ENCODE peak calls at places on chromosome 9, in five cellular contexts. M, T, V, D and K are unnamed samples.

GRCh38 chr9:100473271-100474081 is 527 bp downstream of the TMEFF1 start:
- DNase-seq in M (peak), T (no peak), V (peak), D (peak), K (no peak)

GRCh38 chr9:114002271-114002985 is 75.7 kb downstream of the AMBP start:
- DNase-seq in M (no peak), T (no peak), V (no peak), D (no peak), K (no peak)

GRCh38 chr9:13013976-13014375 is 239.2 kb downstream of the LURAP1L start:
- DNase-seq in M (no peak), T (no peak), V (no peak), D (no peak), K (no peak)

GRCh38 chr9:22446950-22447606 is 454 bp downstream of the DMRTA1 start:
- DNase-seq in M (no peak), T (peak), V (no peak), D (peak), K (no peak)

GRCh38 chr9:98256632-98257218 is 1.3 kb upstream of the TBC1D2 start:
- DNase-seq in M (no peak), T (no peak), V (peak), D (no peak), K (no peak)

GRCh38 chr9:91891915-91892314 is 58.1 kb downstream of the ROR2 start:
- DNase-seq in M (no peak), T (no peak), V (no peak), D (no peak), K (no peak)

GRCh38 chr9:25418974-25419373 is 259.3 kb downstream of the TUSC1 start:
- DNase-seq in M (no peak), T (no peak), V (no peak), D (no peak), K (no peak)

GRCh38 chr9:134948149-134948548 is 30.4 kb upstream of the FCN1 start:
- DNase-seq in M (no peak), T (no peak), V (no peak), D (no peak), K (no peak)

GRCh38 chr9:82805027-82805426 is 257.9 kb downstream of the RASEF start:
- DNase-seq in M (peak), T (no peak), V (peak), D (no peak), K (no peak)

GRCh38 chr9:108297025-108297424 is 558.8 kb downstream of the ACTL7B start:
- DNase-seq in M (peak), T (no peak), V (peak), D (no peak), K (no peak)

GRCh38 chr9:68739631-68740174 is 34.7 kb downstream of the PIP5K1B start:
- DNase-seq in M (no peak), T (no peak), V (peak), D (no peak), K (no peak)

GRCh38 chr9:589723-590122 is 251.8 kb upstream of the DMRT1 start:
- DNase-seq in M (no peak), T (no peak), V (peak), D (no peak), K (no peak)

GRCh38 chr9:99051851-99052250 is 53.1 kb upstream of the TGFBR1 start:
- DNase-seq in M (no peak), T (no peak), V (no peak), D (no peak), K (no peak)